ENCODE peak calls at places on chromosomes 16 and 17, in ten cellular contexts. J is activated B cell treated with CpG ODN at 0.5 μM for 24 hours, C is heart left ventricle, T is neural crest cell, U is cardiac muscle cell, K is heart right ventricle, W is nephron progenitor cell, B is H9, Y is foreskin fibroblast, I is uterus. D is an unnamed sample.
A peak's percentile ranks its signal among the peaks of the same experiment; 100 is the strongest.

GRCh38 chr16:85699628-85700027 is 10.9 kb upstream of the GINS2 start:
- DNase-seq in C (peak; percentile 50), T (no peak), W (no peak), I (no peak), J (no peak), U (peak; percentile 73), K (no peak), Y (peak; percentile 60), B (no peak), D (no peak)

GRCh38 chr17:3695723-3696411 is at the start of gene P2RX5:
- DNase-seq in T (no peak), W (peak; percentile 70), Y (peak; percentile 44), K (no peak), C (no peak), I (no peak), U (peak; percentile 13), J (peak; percentile 66), B (peak; percentile 84), D (peak; percentile 37)

GRCh38 chr16:24991349-24991748 is 23.8 kb downstream of the ARHGAP17 start:
- DNase-seq in B (no peak), W (no peak), I (no peak), C (no peak), U (no peak), K (no peak), J (no peak), T (no peak), Y (no peak), D (no peak)

GRCh38 chr17:77470800-77471733 is 330.3 kb downstream of the SEC14L1 start:
- DNase-seq in U (peak; percentile 90), J (no peak), C (peak; percentile 81), K (peak; percentile 64), T (no peak), I (peak; percentile 86), Y (peak; percentile 49), W (no peak), B (peak; percentile 86), D (no peak)

GRCh38 chr17:1312261-1312870 is 32.9 kb downstream of the TRARG1 start:
- DNase-seq in J (no peak), K (no peak), Y (no peak), U (peak; percentile 29), C (no peak), I (no peak), B (peak; percentile 78), T (peak; percentile 50), W (peak; percentile 69), D (peak; percentile 33)

GRCh38 chr17:49512296-49513043 is 17.4 kb downstream of the NGFR start:
- DNase-seq in U (no peak), B (peak; percentile 89), C (no peak), I (no peak), J (no peak), K (no peak), Y (no peak), W (no peak), T (no peak), D (no peak)

GRCh38 chr17:17564896-17565295 is 26.6 kb downstream of the PEMT start:
- DNase-seq in I (no peak), U (no peak), C (no peak), W (no peak), K (no peak), T (no peak), J (no peak), Y (no peak), B (peak; percentile 83), D (no peak)

GRCh38 chr16:2143874-2144485 is 4.4 kb upstream of the RAB26 start:
- DNase-seq in Y (no peak), T (no peak), C (no peak), J (no peak), U (no peak), K (no peak), I (no peak), W (no peak), B (peak; percentile 25), D (no peak)

GRCh38 chr17:6482105-6482455 is 37.8 kb downstream of the PIMREG start:
- DNase-seq in U (no peak), I (no peak), W (no peak), K (no peak), B (no peak), C (no peak), T (no peak), J (no peak), Y (no peak), D (no peak)
- TF ChIP-seq CTCF in U (no peak), I (no peak), W (no peak), K (no peak), B (no peak), C (no peak), T (no peak), J (no peak), Y (no peak), D (no peak)

GRCh38 chr16:23182206-23182674 is 305 bp upstream of the SCNN1G start:
- DNase-seq in U (peak; percentile 61), Y (peak; percentile 85), B (peak; percentile 95), I (peak; percentile 39), T (peak; percentile 69), J (peak; percentile 71), K (peak; percentile 63), C (peak; percentile 75), W (peak; percentile 81), D (peak; percentile 96)
- TF ChIP-seq CTCF in U (peak; percentile 78), Y (peak; percentile 66), B (peak; percentile 95), I (peak; percentile 92), T (peak; percentile 92), J (peak; percentile 30), K (peak; percentile 94), C (peak; percentile 98), W (peak; percentile 80), D (peak; percentile 93)

DNA sequence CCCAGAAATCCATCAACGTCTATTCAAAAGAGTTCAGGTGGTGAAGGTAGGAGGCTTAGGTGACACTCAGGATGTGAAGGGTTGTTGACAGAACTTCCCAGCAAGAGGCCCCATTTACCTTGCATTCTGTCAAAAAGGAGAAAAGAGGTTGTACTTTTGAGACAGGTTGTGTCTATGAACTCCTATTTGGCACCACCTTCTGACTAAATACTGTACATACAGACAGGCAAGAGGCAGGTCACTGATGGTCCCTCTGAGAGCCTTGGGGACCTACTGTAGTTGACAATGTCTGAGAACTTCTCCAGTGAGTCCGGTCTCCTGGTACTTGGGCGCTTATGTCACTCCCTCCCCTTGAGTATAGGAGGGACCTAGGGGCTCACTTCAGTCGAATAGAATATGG is 479.3 kb upstream of the ZFHX3 start:
- DNase-seq in K (no peak), C (no peak), W (no peak), I (no peak), U (no peak), B (no peak), T (no peak), J (no peak), Y (no peak), D (no peak)
- TF ChIP-seq CTCF in K (no peak), C (no peak), W (no peak), I (no peak), U (no peak), B (no peak), T (no peak), J (no peak), Y (no peak), D (peak; percentile 22)

DNA sequence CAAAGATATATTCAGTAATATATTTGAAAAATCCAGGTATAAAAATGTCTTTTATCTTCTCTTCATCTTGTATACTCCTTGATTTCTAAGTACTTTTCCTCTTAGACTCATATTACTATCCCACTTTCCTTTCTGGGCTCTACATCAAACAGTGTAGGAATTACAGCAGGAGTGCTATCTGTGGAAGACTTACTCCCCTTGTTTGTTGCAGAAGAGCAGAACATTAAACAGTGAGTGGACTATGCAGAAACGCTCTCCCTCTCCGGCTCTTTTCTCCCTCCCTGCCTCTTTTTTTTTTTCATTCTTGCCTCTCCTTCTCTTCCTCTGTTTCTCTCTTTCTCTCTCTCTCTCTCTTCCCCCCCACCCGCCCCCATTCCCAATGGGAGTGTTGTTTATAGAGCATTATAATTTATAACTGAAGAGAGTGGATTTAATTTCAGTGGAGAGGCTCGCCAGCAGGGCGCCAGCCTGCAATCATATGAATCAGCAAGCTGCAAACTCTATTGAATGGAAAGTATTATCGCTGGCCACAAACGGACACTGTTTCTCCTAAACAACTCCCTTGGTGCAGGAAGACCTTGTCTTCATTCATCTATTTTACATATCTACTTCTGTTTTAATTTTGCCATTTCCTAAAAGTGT is 242.3 kb upstream of the TBX2 start:
- DNase-seq in U (peak; percentile 55), B (no peak), J (no peak), T (no peak), C (peak; percentile 27), Y (peak; percentile 74), K (no peak), W (peak; percentile 10), I (no peak), D (no peak)
- TF ChIP-seq CTCF in U (no peak), B (no peak), J (no peak), T (peak; percentile 38), C (no peak), Y (no peak), K (no peak), W (no peak), I (no peak), D (no peak)

GRCh38 chr16:31710880-31711279 is 162.7 kb upstream of the ZNF267 start:
- DNase-seq in C (no peak), K (no peak), I (no peak), B (no peak), J (no peak), Y (no peak), U (no peak), W (no peak), T (no peak), D (no peak)

GRCh38 chr16:31713071-31713944 is 160.3 kb upstream of the ZNF267 start:
- DNase-seq in C (peak; percentile 96), K (peak; percentile 95), B (peak; percentile 96), U (peak; percentile 95), W (peak; percentile 90), J (peak; percentile 80), T (peak; percentile 82), I (peak; percentile 93), Y (peak; percentile 95), D (peak; percentile 85)

GRCh38 chr16:31712064-31712540 is 161.5 kb upstream of the ZNF267 start:
- DNase-seq in T (no peak), W (no peak), C (no peak), I (no peak), B (no peak), U (no peak), Y (no peak), K (no peak), J (no peak), D (no peak)

GRCh38 chr16:31710134-31710533 is 163.5 kb upstream of the ZNF267 start:
- DNase-seq in Y (no peak), C (no peak), J (no peak), W (no peak), U (no peak), K (no peak), T (no peak), B (no peak), I (no peak), D (no peak)

GRCh38 chr16:31711344-31711845 is 162.2 kb upstream of the ZNF267 start:
- DNase-seq in Y (no peak), W (no peak), B (no peak), U (no peak), J (no peak), T (no peak), I (no peak), C (no peak), K (no peak), D (no peak)
- TF ChIP-seq CTCF in Y (no peak), W (no peak), B (peak; percentile 45), U (no peak), J (no peak), T (no peak), I (no peak), C (no peak), K (no peak), D (peak; percentile 10)